ENCODE peak calls at places on chromosomes 11 and 22, in four cellular contexts. A is A549, D is suprapubic skin, Z is stomach. N is an unnamed sample.

GRCh38 chr11:126158054-126158791 is 53.2 kb downstream of the RPUSD4 start:
- DNase-seq in A (no peak), D (no peak), Z (no peak), N (no peak)

GRCh38 chr11:8253566-8253965 is 10.1 kb downstream of the LMO1 start:
- DNase-seq in Z (no peak), D (peak; percentile 59), A (no peak), N (no peak)

GRCh38 chr11:62830904-62831519 is 839 bp downstream of the STX5 start:
- DNase-seq in A (no peak), Z (no peak), D (no peak), N (no peak)

GRCh38 chr11:88178211-88178610 is 3.0 kb upstream of the RAB38 start:
- DNase-seq in Z (no peak), A (no peak), D (no peak), N (no peak)

GRCh38 chr11:47270331-47271271 is 668 bp downstream of the MADD start:
- DNase-seq in Z (no peak), D (no peak), A (peak; percentile 44), N (no peak)

GRCh38 chr11:48093795-48094642 is 113.7 kb downstream of the PTPRJ start:
- DNase-seq in A (no peak), D (no peak), Z (no peak), N (peak; percentile 68)

GRCh38 chr11:104583857-104584256 is 314.4 kb downstream of the CASP12 start:
- DNase-seq in D (no peak), A (no peak), Z (no peak), N (no peak)

GRCh38 chr11:77196961-77197360 is 68.9 kb downstream of the MYO7A start:
- DNase-seq in A (no peak), D (peak; percentile 56), Z (no peak), N (no peak)

GRCh38 chr22:41762980-41763779 is 37.3 kb upstream of the CCDC134 start:
- DNase-seq in Z (no peak), D (no peak), A (no peak), N (no peak)

GRCh38 chr11:6387811-6388599 is 2.3 kb upstream of the SMPD1 start:
- DNase-seq in A (no peak), Z (no peak), D (no peak), N (no peak)

GRCh38 chr11:105206633-105207032 is 67.1 kb upstream of the CARD18 start:
- DNase-seq in Z (no peak), A (no peak), D (no peak), N (no peak)

GRCh38 chr22:26848244-26848920 is 191.0 kb downstream of the MIAT start:
- DNase-seq in D (no peak), Z (no peak), A (no peak), N (peak; percentile 62)

GRCh38 chr11:123457187-123457770 is 27.2 kb downstream of the GRAMD1B start:
- DNase-seq in D (no peak), Z (no peak), A (no peak), N (no peak)

GRCh38 chr11:14012836-14013235 is 50.3 kb downstream of the SPON1 start:
- DNase-seq in Z (no peak), A (no peak), D (no peak), N (peak; percentile 66)

GRCh38 chr11:66617148-66617814 is 851 bp downstream of the RBM14 start:
- DNase-seq in A (no peak), D (peak; percentile 91), Z (no peak), N (peak; percentile 95)

GRCh38 chr11:94732617-94733292 is 35.4 kb upstream of the AMOTL1 start:
- DNase-seq in D (no peak), Z (no peak), A (no peak), N (peak; percentile 90)

GRCh38 chr11:68692881-68693483 is 8.6 kb downstream of the GAL start:
- DNase-seq in Z (no peak), A (no peak), D (peak; percentile 72), N (no peak)

GRCh38 chr11:57513911-57514537 is 1.5 kb downstream of the SLC43A1 start:
- DNase-seq in A (no peak), D (no peak), Z (peak; percentile 69), N (no peak)

GRCh38 chr11:64385953-64386704 is 27.2 kb downstream of the RPS6KA4 start:
- DNase-seq in Z (no peak), A (no peak), D (no peak), N (no peak)

GRCh38 chr11:63710476-63711217 is 29.3 kb downstream of the RTN3 start:
- DNase-seq in A (no peak), D (no peak), Z (no peak), N (no peak)

GRCh38 chr11:59175104-59175503 is 3.2 kb downstream of the DTX4 start:
- DNase-seq in D (no peak), Z (no peak), A (no peak), N (peak; percentile 79)

GRCh38 chr22:50008151-50009040 is 4.2 kb downstream of the IL17REL start:
- DNase-seq in Z (no peak), A (no peak), D (peak; percentile 52), N (no peak)

GRCh38 chr11:82547163-82547560 is 186.5 kb downstream of the FAM181B start:
- DNase-seq in A (no peak), Z (no peak), D (no peak), N (no peak)

GRCh38 chr11:113873241-113873626 is 2.1 kb downstream of the USP28 start:
- DNase-seq in A (no peak), D (no peak), Z (no peak), N (no peak)

GRCh38 chr11:73654482-73655021 is 8.2 kb downstream of the PLEKHB1 start:
- DNase-seq in D (peak; percentile 16), Z (no peak), A (no peak), N (no peak)
- TF ChIP-seq EP300 in D (no peak), Z (no peak), A (no peak), N (no peak)

GRCh38 chr22:37849089-37849751 is at the start of gene EIF3L:
- DNase-seq in A (peak; percentile 90), Z (peak; percentile 92), D (peak; percentile 96), N (peak; percentile 97)
- TF ChIP-seq EP300 in A (no peak), Z (no peak), D (no peak), N (no peak)

GRCh38 chr22:46021577-46021976 is 44.6 kb upstream of the WNT7B start:
- DNase-seq in D (peak; percentile 38), Z (no peak), A (no peak), N (no peak)

GRCh38 chr22:46025225-46025972 is 48.4 kb upstream of the WNT7B start:
- DNase-seq in Z (no peak), D (peak; percentile 28), A (no peak), N (no peak)

GRCh38 chr22:46024136-46024840 is 47.3 kb upstream of the WNT7B start:
- DNase-seq in D (peak; percentile 76), Z (no peak), A (no peak), N (no peak)

GRCh38 chr22:46022881-46023512 is 46.0 kb upstream of the WNT7B start:
- DNase-seq in Z (no peak), D (no peak), A (no peak), N (no peak)

GRCh38 chr22:46023558-46023981 is 46.6 kb upstream of the WNT7B start:
- DNase-seq in D (peak; percentile 71), A (no peak), Z (no peak), N (no peak)
- TF ChIP-seq EP300 in D (no peak), A (no peak), Z (peak; percentile 23), N (no peak)

DNA sequence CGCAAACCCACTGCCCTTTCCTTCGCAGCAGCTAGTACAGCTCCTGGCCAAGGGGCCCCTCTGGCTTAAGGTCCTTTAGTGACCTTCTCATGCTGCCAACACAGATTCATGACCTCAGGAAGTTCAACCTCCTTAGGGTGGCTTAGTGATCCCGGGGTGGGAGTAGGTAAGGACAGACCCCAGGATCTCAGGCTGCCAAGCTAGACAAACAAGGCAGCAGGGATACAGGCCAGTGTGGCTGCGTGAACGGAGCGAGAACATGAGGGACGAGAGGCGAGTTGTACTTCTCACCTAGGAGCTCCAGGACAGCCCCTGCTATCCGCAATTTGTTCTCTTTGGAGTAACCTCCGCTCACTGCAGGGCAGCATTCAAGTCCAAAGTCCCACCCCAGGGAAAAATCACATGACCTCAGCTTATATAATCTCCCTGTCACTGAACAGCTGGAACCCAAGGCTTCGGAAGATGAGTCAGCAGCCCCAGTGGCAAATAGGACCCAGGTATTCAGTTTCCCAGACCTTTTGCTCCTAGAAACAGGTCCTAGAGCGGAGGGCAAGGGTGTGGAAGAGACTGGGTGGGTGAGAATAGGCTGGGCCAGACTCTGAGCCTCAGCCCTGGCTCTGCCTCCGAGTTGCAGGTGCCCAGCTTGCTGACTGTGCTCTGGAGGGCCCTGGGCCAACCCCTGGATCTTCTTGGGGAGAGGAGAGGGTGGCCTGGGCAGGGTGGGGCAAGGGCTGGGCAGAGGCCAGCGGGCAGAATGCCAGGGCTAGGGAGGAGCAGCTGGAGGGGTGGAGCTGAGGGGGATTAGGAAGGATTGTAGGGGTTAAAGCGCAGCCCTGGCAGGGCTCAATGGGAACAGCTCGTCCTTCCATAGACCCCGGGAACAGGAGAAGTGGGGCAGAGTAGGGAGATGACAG is 13.1 kb downstream of the USP2 start:
- DNase-seq in A (no peak), Z (peak; percentile 70), D (no peak), N (no peak)
- TF ChIP-seq EP300 in A (no peak), Z (peak; percentile 58), D (no peak), N (no peak)